ENCODE peak calls at places on chromosomes 7 and 10, in five cellular contexts. A is PC-9, T is brain microvascular endothelial cell, M is astrocyte, Z is A549. P is an unnamed sample.

GRCh38 chr10:32253821-32254220 is 93.1 kb downstream of the EPC1 start:
- DNase-seq in T (no peak), Z (no peak), M (no peak), A (no peak), P (no peak)

GRCh38 chr7:2166625-2167280 is 66.0 kb downstream of the MAD1L1 start:
- DNase-seq in M (no peak), T (no peak), A (no peak), Z (no peak), P (no peak)

GRCh38 chr10:71161429-71161828 is 50.9 kb upstream of the UNC5B start:
- DNase-seq in M (peak), Z (no peak), A (peak), T (peak), P (no peak)

GRCh38 chr10:50480054-50481007 is 143.4 kb downstream of the SGMS1 start:
- DNase-seq in T (no peak), Z (no peak), A (no peak), M (no peak), P (no peak)

GRCh38 chr10:42754155-42755027 is 28.2 kb upstream of the BMS1 start:
- DNase-seq in M (no peak), Z (peak), A (no peak), T (no peak), P (no peak)

GRCh38 chr7:99624487-99624886 is 7.7 kb downstream of the ZSCAN25 start:
- DNase-seq in M (no peak), Z (no peak), T (no peak), A (no peak), P (no peak)

GRCh38 chr7:15330943-15331342 is 230.9 kb downstream of the AGMO start:
- DNase-seq in Z (no peak), T (no peak), A (no peak), M (no peak), P (no peak)

GRCh38 chr7:117283371-117283770 is 39.5 kb downstream of the WNT2 start:
- DNase-seq in M (peak), Z (no peak), T (peak), A (no peak), P (peak)

GRCh38 chr7:132514430-132514829 is 61.8 kb downstream of the PLXNA4 start:
- DNase-seq in Z (no peak), M (no peak), A (no peak), T (no peak), P (no peak)

GRCh38 chr7:137626469-137627067 is 220.2 kb downstream of the DGKI start:
- DNase-seq in M (peak), Z (peak), T (peak), A (peak), P (no peak)

GRCh38 chr7:116812905-116813304 is 49.5 kb upstream of the CAPZA2 start:
- DNase-seq in T (no peak), M (no peak), A (no peak), Z (no peak), P (no peak)

GRCh38 chr7:157855016-157855415 is 518.2 kb downstream of the DNAJB6 start:
- DNase-seq in A (no peak), T (no peak), Z (no peak), M (no peak), P (no peak)

GRCh38 chr10:46098379-46098778 is 52.3 kb upstream of the MSMB start:
- DNase-seq in A (no peak), T (no peak), Z (no peak), M (no peak), P (no peak)

GRCh38 chr7:132537451-132537850 is 38.8 kb downstream of the PLXNA4 start:
- DNase-seq in A (no peak), T (no peak), M (no peak), Z (no peak), P (no peak)

DNA sequence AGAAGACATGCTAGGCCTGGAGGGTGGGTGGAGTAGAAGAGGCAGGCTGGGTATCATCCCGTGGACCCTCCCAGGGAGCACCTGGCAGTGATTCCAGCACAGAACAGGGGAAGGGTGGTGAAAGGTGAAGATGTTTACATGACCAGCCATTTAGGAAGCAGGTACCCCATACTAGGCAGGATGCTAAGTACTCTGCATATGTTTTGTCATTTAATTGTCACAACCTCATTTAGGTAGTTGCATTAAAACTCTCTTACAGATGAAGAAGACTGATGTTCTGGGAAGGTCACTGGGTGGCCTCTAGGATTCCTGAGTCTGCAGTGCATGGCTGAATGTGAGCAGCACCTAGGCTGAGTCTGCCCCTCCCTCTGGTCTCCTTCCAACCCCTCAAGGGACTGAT is 15.2 kb downstream of the ITPRIP start:
- DNase-seq in Z (no peak), M (no peak), T (no peak), A (no peak), P (no peak)
- H3K4me3 ChIP-seq in Z (no peak), M (no peak), T (no peak), A (no peak), P (no peak)

GRCh38 chr10:25933653-25934608 is at the start of gene MYO3A:
- DNase-seq in T (no peak), A (no peak), M (no peak), Z (no peak), P (no peak)
- TF ChIP-seq CTCF in T (no peak), A (no peak), M (no peak), Z (no peak), P (no peak)

GRCh38 chr7:151060416-151061234 is 1.2 kb downstream of the SLC4A2 start:
- DNase-seq in Z (peak), A (peak), T (no peak), M (no peak), P (no peak)

GRCh38 chr7:151060113-151060415 is 675 bp downstream of the SLC4A2 start:
- DNase-seq in Z (peak), M (no peak), A (no peak), T (no peak), P (no peak)

GRCh38 chr7:151062399-151063211 is 3.2 kb downstream of the SLC4A2 start:
- DNase-seq in T (peak), Z (peak), M (peak), A (peak), P (no peak)

GRCh38 chr7:151062111-151062398 is 2.7 kb downstream of the SLC4A2 start:
- DNase-seq in M (no peak), A (no peak), T (no peak), Z (no peak), P (no peak)

GRCh38 chr7:151061241-151062110 is 2.1 kb downstream of the SLC4A2 start:
- DNase-seq in T (no peak), A (no peak), M (no peak), Z (no peak), P (no peak)
- H3K4me3 ChIP-seq in T (peak), A (peak), M (peak), Z (peak), P (peak)

GRCh38 chr10:86261933-86262665 is 104.5 kb downstream of the GRID1 start:
- DNase-seq in T (no peak), A (peak), M (no peak), Z (peak), P (no peak)
- TF ChIP-seq CTCF in T (no peak), A (peak), M (no peak), Z (peak), P (no peak)

GRCh38 chr7:129898502-129899160 is 54.1 kb downstream of the UBE2H start:
- DNase-seq in T (no peak), Z (no peak), A (no peak), M (no peak), P (no peak)
- H3K4me3 ChIP-seq in T (no peak), Z (no peak), A (no peak), M (no peak), P (no peak)

GRCh38 chr7:17912536-17913235 is 27.6 kb downstream of the SNX13 start:
- DNase-seq in Z (no peak), M (no peak), T (no peak), A (no peak), P (no peak)

GRCh38 chr7:17912050-17912449 is 28.2 kb downstream of the SNX13 start:
- DNase-seq in T (no peak), Z (no peak), A (no peak), M (no peak), P (no peak)

GRCh38 chr7:17915796-17916195 is 24.5 kb downstream of the SNX13 start:
- DNase-seq in Z (no peak), A (no peak), M (no peak), T (no peak), P (no peak)

GRCh38 chr7:17915168-17915567 is 25.1 kb downstream of the SNX13 start:
- DNase-seq in M (no peak), Z (no peak), T (no peak), A (no peak), P (no peak)

GRCh38 chr7:17913250-17913649 is 27.0 kb downstream of the SNX13 start:
- DNase-seq in M (no peak), A (no peak), T (no peak), Z (no peak), P (no peak)
- TF ChIP-seq CTCF in M (no peak), A (no peak), T (no peak), Z (no peak), P (no peak)

DNA sequence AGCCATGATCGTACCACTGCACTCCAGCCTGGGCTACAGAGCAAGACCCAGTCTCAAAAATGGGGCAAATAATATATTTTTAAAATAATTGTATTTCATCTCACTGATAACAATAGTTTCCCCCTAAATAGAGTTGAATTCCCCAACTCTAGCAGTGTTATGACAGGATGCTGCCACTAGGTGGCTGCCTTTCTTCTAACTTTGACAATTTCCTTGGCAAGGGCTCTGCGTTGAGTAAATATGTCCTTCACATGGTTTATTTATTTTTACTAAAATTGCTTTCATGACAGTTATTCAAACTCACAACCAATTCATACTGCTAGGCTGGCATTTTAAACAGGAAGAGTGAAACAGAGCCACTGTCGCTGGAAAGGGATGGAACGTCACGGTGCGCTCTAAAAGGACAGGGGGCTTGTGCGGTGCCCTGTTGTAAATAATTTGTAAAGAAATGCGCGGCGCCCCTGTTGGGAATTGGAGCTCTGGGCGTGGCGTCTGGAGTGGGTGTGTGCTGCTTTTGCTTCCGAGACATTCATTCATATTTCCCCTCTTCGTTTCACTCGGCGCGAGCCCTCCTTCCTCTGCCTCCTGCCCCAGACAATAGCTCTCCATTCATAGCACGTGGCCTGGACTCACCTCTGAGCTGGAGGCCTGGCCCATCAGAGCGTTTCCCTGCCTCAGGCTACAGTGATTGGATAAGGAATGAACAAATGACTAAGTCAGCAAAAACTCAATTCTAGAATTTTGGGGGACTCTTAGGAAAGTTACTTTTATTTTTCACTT is 20.5 kb upstream of the PITRM1 start:
- DNase-seq in Z (peak), A (peak), M (peak), T (peak), P (peak)
- H3K4me3 ChIP-seq in Z (peak), A (no peak), M (no peak), T (peak), P (no peak)